ENCODE peak calls at places on chromosomes 16 and 17, in seven cellular contexts. F, O, K, R, D, W and Z are unnamed samples.

GRCh38 chr17:40093580-40094201 is 6.7 kb downstream of the NR1D1 start:
- DNase-seq in F (peak), O (no peak), K (no peak), R (no peak), D (no peak), W (peak), Z (no peak)

GRCh38 chr16:27718136-27718766 is 168.3 kb downstream of the KATNIP start:
- DNase-seq in F (peak), O (no peak), K (no peak), R (no peak), D (peak), W (no peak), Z (no peak)

GRCh38 chr17:50636804-50637195 is 2.1 kb downstream of the ABCC3 start:
- DNase-seq in F (no peak), O (no peak), K (no peak), R (no peak), D (peak), W (no peak), Z (no peak)

GRCh38 chr17:37490638-37491614 is 1.2 kb downstream of the DUSP14 start:
- DNase-seq in F (peak), O (peak), K (peak), R (no peak), D (no peak), W (peak), Z (peak)

GRCh38 chr16:24382929-24383328 is 126.8 kb downstream of the CACNG3 start:
- DNase-seq in F (no peak), O (no peak), K (no peak), R (no peak), D (no peak), W (peak), Z (no peak)

GRCh38 chr17:27577124-27577761 is 53.7 kb upstream of the LGALS9 start:
- DNase-seq in F (peak), O (no peak), K (no peak), R (no peak), D (peak), W (peak), Z (no peak)

GRCh38 chr17:7929158-7930029 is at the start of gene KCNAB3:
- DNase-seq in F (no peak), O (no peak), K (no peak), R (no peak), D (peak), W (peak), Z (peak)

GRCh38 chr17:79065105-79065670 is 9.4 kb upstream of the ENGASE start:
- DNase-seq in F (no peak), O (no peak), K (no peak), R (peak), D (no peak), W (peak), Z (no peak)

GRCh38 chr16:57938936-57939871 is 31.7 kb downstream of the CNGB1 start:
- DNase-seq in F (peak), O (peak), K (no peak), R (no peak), D (peak), W (no peak), Z (peak)

GRCh38 chr17:34226011-34226410 is 29.1 kb upstream of the CCL2 start:
- DNase-seq in F (no peak), O (no peak), K (no peak), R (no peak), D (no peak), W (no peak), Z (no peak)

GRCh38 chr16:78395035-78395434 is 295.6 kb downstream of the WWOX start:
- DNase-seq in F (no peak), O (no peak), K (no peak), R (no peak), D (no peak), W (no peak), Z (no peak)

GRCh38 chr17:47703191-47703591 is 9.2 kb downstream of the TBKBP1 start:
- DNase-seq in F (no peak), O (no peak), K (no peak), R (no peak), D (peak), W (no peak), Z (no peak)

GRCh38 chr16:11572301-11572995 is 14.3 kb downstream of the LITAF start:
- DNase-seq in F (peak), O (no peak), K (no peak), R (peak), D (peak), W (no peak), Z (no peak)

GRCh38 chr17:35167046-35167445 is 19.4 kb downstream of the UNC45B start:
- DNase-seq in F (no peak), O (no peak), K (no peak), R (no peak), D (no peak), W (no peak), Z (no peak)

GRCh38 chr17:4706121-4706520 is 2.2 kb upstream of the PELP1 start:
- DNase-seq in F (no peak), O (no peak), K (no peak), R (no peak), D (no peak), W (no peak), Z (no peak)

GRCh38 chr16:74226361-74226979 is 70.1 kb upstream of the PSMD7 start:
- DNase-seq in F (no peak), O (no peak), K (no peak), R (no peak), D (no peak), W (peak), Z (no peak)

GRCh38 chr17:80474231-80474932 is 2.0 kb downstream of the NPTX1 start:
- DNase-seq in F (no peak), O (no peak), K (no peak), R (no peak), D (peak), W (peak), Z (no peak)

GRCh38 chr17:33038740-33039139 is 47.1 kb downstream of the SPACA3 start:
- DNase-seq in F (no peak), O (no peak), K (no peak), R (no peak), D (no peak), W (peak), Z (peak)

GRCh38 chr17:38551121-38551520 is 54.6 kb downstream of the SRCIN1 start:
- DNase-seq in F (no peak), O (no peak), K (no peak), R (no peak), D (no peak), W (no peak), Z (no peak)

GRCh38 chr17:64328036-64328874 is 62.4 kb downstream of the PECAM1 start:
- DNase-seq in F (no peak), O (no peak), K (no peak), R (no peak), D (no peak), W (no peak), Z (no peak)

GRCh38 chr17:7329360-7330098 is 394 bp upstream of the NEURL4 start:
- DNase-seq in F (peak), O (peak), K (peak), R (peak), D (peak), W (peak), Z (peak)

GRCh38 chr16:56294599-56294998 is 103.3 kb downstream of the GNAO1 start:
- DNase-seq in F (no peak), O (no peak), K (peak), R (no peak), D (no peak), W (no peak), Z (peak)

DNA sequence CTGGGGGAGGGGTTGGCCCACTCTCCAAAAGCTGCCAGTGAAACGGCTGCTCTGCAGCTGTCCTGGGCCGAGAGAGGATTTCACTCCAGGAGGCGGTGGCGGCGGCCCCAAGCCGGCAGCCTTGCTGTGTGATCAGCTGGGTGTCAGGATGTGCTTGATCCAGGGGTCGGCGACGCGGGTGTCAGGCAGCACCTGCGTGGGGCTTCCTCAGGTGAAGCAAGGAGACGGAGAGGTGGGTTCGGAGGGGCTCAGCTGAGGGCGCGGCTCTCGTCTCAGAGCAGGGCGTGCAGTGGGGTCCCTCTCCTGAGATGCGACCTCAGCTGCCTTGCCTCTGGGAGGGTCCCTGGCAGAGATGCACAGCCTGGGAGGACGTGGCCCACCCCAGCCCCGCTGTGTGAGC is 6.9 kb downstream of the CBFA2T3 start:
- DNase-seq in F (peak), O (no peak), K (no peak), R (no peak), D (no peak), W (no peak), Z (no peak)
- H3K4me3 ChIP-seq in F (no peak), O (no peak), K (no peak), R (no peak), D (no peak), W (no peak), Z (no peak)

DNA sequence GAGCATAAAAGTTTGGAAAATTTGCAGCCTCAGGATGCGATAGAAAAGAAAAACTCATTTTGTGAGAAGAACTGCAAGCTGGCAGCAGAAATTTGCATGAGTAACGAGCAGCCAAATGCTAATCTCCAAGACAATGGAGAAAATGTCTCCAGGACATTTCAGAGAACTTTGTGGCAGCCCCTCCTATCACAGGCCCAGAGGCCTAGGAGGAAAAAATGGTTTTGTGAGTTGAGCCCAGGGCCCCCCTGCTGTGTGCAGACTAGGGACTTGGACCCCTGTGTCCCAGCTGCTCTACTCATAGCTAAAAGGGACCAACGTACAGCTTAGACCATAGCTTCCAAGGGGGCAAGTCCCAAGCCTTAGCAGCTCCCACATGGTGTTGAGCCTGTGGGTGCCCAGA is 34.3 kb downstream of the APPBP2 start:
- DNase-seq in F (no peak), O (no peak), K (no peak), R (no peak), D (no peak), W (no peak), Z (no peak)
- H3K4me3 ChIP-seq in F (no peak), O (no peak), K (no peak), R (no peak), D (no peak), W (no peak), Z (no peak)

GRCh38 chr17:20922128-20922670 is 120.6 kb downstream of the USP22 start:
- DNase-seq in F (no peak), O (no peak), K (no peak), R (no peak), D (no peak), W (no peak), Z (no peak)

GRCh38 chr17:20924306-20924705 is 118.5 kb downstream of the USP22 start:
- DNase-seq in F (no peak), O (no peak), K (no peak), R (no peak), D (no peak), W (no peak), Z (no peak)

GRCh38 chr17:20919990-20920812 is 122.6 kb downstream of the USP22 start:
- DNase-seq in F (no peak), O (no peak), K (no peak), R (no peak), D (no peak), W (no peak), Z (no peak)

GRCh38 chr17:20925091-20925490 is 117.7 kb downstream of the USP22 start:
- DNase-seq in F (no peak), O (no peak), K (no peak), R (no peak), D (no peak), W (no peak), Z (no peak)

DNA sequence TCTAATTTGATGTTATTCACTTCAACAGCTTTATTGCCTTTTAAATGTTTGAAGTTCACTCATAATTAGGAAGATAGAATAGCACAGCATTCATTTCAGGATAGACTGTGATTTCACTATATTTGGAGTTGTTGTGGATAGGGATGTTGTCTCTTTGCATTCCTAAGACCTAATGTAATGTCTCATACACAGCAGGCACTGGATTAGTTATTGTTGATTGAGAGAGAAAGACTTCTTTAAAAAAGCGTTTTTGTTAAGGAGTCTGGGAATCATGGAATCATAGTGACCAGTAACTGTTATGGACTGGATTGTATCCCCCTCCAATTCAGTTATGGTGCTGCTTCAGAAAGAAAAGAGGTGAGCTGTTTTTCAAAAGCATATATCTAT is 122.0 kb downstream of the USP22 start:
- DNase-seq in F (no peak), O (no peak), K (no peak), R (no peak), D (no peak), W (no peak), Z (peak)
- H3K4me3 ChIP-seq in F (no peak), O (no peak), K (no peak), R (no peak), D (no peak), W (no peak), Z (no peak)

DNA sequence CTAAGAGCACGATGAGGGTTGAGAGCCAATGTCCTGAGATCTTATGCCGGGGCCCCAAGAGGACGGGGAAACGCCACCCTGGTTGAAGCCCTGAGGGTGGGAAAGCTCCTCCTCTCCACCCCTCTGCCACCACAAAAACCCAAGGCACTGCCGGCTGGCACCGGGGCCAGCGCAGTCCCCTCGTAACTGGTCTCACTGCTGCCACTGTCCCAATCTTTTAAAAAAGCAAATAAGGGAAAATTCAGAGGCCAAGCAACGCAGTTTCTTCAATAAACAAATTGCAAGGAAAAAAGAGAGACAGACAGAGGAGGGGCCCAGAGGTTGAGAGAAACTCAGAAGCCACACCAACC is 6.7 kb downstream of the GRIN2C start:
- DNase-seq in F (no peak), O (no peak), K (no peak), R (no peak), D (no peak), W (no peak), Z (no peak)
- H3K4me3 ChIP-seq in F (no peak), O (no peak), K (no peak), R (no peak), D (no peak), W (peak), Z (no peak)

GRCh38 chr16:84596801-84597517 is 20.9 kb downstream of the COTL1 start:
- DNase-seq in F (peak), O (no peak), K (no peak), R (no peak), D (no peak), W (no peak), Z (no peak)
- H3K4me3 ChIP-seq in F (no peak), O (no peak), K (no peak), R (peak), D (no peak), W (no peak), Z (no peak)

DNA sequence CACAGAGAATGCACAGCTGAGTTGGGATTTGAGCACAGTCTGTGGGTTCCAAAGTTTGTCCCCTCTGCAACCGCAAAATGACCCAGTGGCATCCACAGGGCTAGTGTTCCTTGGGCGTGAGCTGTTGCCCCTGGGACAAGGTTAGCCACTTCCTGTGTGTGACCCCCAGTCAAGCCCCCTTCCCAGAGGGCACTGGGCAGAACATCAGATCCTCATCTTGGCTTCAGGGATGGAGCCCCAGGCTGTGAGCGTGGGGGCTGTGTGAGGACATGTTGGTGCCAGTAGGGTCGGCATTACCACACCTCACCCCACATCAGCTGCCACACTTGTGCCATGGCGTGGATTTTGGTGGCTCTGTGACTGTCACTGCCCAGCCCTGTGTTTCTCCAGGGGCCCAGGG is 55.3 kb downstream of the USP22 start:
- DNase-seq in F (peak), O (no peak), K (no peak), R (no peak), D (peak), W (no peak), Z (no peak)
- H3K4me3 ChIP-seq in F (no peak), O (no peak), K (no peak), R (no peak), D (no peak), W (no peak), Z (no peak)

GRCh38 chr16:51156836-51157235 is 5.8 kb upstream of the SALL1 start:
- DNase-seq in F (no peak), O (no peak), K (no peak), R (no peak), D (no peak), W (no peak), Z (no peak)
- H3K4me3 ChIP-seq in F (no peak), O (peak), K (no peak), R (no peak), D (no peak), W (peak), Z (no peak)

GRCh38 chr16:2005646-2006045 is 4.0 kb downstream of the ZNF598 start:
- DNase-seq in F (peak), O (no peak), K (no peak), R (no peak), D (peak), W (no peak), Z (no peak)
- H3K4me3 ChIP-seq in F (no peak), O (no peak), K (no peak), R (no peak), D (no peak), W (no peak), Z (no peak)

DNA sequence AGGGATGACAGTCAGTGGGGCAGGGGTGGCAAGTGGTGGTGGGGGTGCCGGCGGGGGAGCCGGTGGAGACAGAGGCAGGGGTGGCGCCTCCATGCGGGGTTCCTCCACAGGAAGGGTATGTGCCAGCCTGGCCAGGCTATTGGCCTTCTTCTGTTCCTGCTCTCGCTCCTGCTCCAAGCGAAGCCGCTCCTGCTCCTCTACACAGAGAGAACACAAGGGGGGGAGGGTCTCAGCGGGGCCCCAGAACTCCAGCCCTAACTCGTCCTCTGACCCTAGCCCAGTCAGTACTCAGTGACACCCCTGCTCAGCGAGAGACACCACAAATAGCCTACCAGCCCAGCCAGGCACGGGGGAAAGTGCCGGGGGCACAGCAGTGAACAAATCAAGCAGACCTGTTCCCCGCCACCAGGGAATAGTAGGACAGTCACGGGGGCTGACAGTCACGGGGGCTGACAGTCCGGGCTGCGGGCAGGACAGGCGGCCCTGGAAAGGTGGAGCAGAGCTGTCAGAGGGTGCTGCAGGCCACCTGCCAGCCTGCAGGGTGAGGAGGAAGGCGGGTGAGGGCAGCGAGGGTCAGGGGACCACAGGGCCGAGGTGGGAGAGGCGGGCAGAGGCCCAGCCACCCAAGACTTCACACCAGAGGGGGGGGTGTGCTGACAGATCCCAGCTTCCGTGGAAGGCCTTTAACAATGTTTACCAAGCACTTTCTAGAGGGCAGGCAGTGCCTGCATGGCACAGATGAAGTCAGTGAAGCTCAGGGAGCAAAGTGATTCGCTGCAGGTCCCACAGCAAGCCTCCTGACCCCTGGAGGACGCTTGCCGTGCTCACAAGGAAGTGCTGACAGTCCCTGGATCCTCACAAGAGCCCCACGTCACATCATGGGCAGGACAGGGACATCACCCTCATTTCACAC is 5.3 kb downstream of the MNT start:
- DNase-seq in F (peak), O (no peak), K (no peak), R (no peak), D (peak), W (no peak), Z (no peak)
- H3K4me3 ChIP-seq in F (peak), O (no peak), K (peak), R (no peak), D (peak), W (peak), Z (no peak)

DNA sequence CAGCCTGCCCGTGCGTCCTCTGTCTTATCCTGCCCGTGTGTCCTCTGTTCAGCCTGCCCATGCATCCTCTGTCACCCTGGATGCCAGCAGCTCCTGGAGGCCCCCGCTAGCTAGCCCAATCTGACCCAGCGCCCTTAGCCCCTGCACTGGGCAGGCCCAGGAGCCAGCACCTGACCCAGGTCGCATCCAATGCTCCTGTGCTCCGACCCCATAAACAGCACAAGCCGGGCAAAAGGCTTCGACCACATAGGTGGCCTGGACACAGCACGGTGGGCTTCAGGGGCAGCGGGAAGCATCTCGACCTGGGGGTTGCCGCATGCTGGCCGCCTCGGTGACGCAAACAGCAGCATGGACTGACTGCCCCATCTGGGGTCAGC is 13.1 kb downstream of the CDH15 start:
- DNase-seq in F (no peak), O (no peak), K (no peak), R (no peak), D (no peak), W (no peak), Z (no peak)
- H3K4me3 ChIP-seq in F (no peak), O (no peak), K (no peak), R (no peak), D (no peak), W (no peak), Z (no peak)